ENCODE peak calls at places on chromosome 6, in seven cellular contexts. J, X, N, Z, G, V and K are unnamed samples.
A peak's percentile ranks its signal among the peaks of the same experiment; 100 is the strongest.

GRCh38 chr6:42702200-42702599 is 20.2 kb downstream of the PRPH2 start:
- DNase-seq in V (peak; percentile 87), Z (no peak), J (no peak), X (peak; percentile 90), G (peak; percentile 78), N (no peak), K (peak; percentile 46)

GRCh38 chr6:21360353-21360752 is 233.2 kb upstream of the SOX4 start:
- DNase-seq in N (no peak), J (peak; percentile 65), G (peak; percentile 76), Z (no peak), V (no peak), X (no peak), K (peak; percentile 92)

GRCh38 chr6:20534906-20535305 is 649 bp downstream of the CDKAL1 start:
- DNase-seq in Z (no peak), N (no peak), V (no peak), X (no peak), J (no peak), G (no peak), K (no peak)

GRCh38 chr6:1739680-1740079 is 130.0 kb downstream of the FOXC1 start:
- DNase-seq in V (no peak), G (no peak), Z (no peak), N (no peak), X (no peak), J (no peak), K (no peak)

GRCh38 chr6:25484900-25485299 is 167.1 kb upstream of the SCGN start:
- DNase-seq in N (no peak), G (no peak), V (no peak), X (no peak), Z (no peak), J (no peak), K (no peak)

GRCh38 chr6:33061987-33062386 is 11.5 kb downstream of the HLA-DPA1 start:
- DNase-seq in V (peak; percentile 21), N (no peak), G (no peak), J (no peak), X (peak; percentile 25), Z (no peak), K (no peak)

GRCh38 chr6:163897669-163898068 is 483.2 kb downstream of the QKI start:
- DNase-seq in N (no peak), G (no peak), Z (no peak), J (no peak), X (no peak), V (no peak), K (peak; percentile 17)

GRCh38 chr6:115667478-115667996 is 393.2 kb downstream of the FRK start:
- DNase-seq in N (no peak), V (no peak), X (no peak), G (no peak), J (no peak), Z (no peak), K (no peak)

GRCh38 chr6:170186909-170187668 is 103.8 kb downstream of the DLL1 start:
- DNase-seq in Z (no peak), V (no peak), X (no peak), N (no peak), J (no peak), G (no peak), K (no peak)

GRCh38 chr6:82862543-82862942 is 203.1 kb downstream of the UBE3D start:
- DNase-seq in V (peak; percentile 22), J (no peak), X (peak; percentile 37), Z (no peak), G (peak; percentile 36), N (no peak), K (no peak)

GRCh38 chr6:17038316-17038715 is 63.5 kb upstream of the STMND1 start:
- DNase-seq in J (no peak), N (no peak), G (no peak), Z (no peak), V (peak; percentile 44), X (peak; percentile 79), K (no peak)
- H3K18ac ChIP-seq in J (no peak overlapping the region), N (no peak overlapping the region), G (no peak overlapping the region), Z (no peak overlapping the region), V (no peak overlapping the region), X (no peak overlapping the region), K (no peak overlapping the region)

DNA sequence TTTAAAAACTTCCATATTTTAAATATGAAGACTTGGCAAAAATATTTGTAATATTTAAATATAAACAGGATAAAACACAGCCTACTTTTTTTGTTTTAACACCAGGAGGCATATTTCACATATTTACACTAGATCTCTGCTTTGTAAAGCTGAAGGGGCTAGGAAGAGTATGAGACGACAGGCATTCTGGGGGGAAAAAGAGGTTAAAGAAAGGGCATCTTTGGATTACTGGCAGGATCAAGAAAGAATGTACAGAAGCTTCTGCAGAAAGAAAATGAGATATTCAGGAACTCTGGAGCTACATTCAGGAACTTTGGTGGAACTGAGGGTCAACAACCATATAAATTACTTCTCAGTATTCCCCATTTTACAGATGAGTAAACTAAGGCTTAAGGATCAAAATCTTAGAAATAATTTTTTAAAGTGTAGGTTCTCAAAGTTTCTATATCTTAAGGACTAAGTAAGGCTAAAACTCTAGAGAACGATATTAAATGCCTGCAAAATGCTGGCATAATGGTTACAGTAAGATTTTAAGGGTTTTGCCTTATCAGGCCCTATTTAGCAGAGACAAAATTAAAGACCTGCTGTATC is 156.6 kb downstream of the CDK19 start:
- DNase-seq in N (no peak), Z (no peak), V (no peak), G (no peak), X (no peak), J (no peak), K (no peak)
- H4K8ac ChIP-seq in N (no peak overlapping the region), Z (no peak overlapping the region), V (no peak overlapping the region), G (no peak overlapping the region), X (no peak overlapping the region), J (no peak overlapping the region), K (no peak overlapping the region)

DNA sequence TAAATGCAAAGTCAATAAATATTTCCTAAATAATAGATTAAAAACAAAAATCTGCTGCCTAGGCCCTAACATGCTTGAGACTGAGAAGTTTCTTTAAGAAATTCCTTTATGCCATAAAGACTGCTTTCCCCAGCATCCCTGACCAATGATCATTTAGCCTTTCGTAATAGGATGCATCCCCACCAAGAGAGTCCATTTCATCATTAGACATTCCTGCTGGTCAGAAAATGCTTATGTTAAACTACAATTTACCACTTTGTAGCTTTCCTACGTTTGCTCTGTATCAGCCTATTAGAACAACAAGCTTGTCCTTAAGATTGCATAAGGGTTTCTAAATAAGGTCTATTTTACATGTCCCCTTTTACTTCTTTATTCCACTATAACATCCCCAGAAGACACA is 59.8 kb upstream of the HSF2 start:
- DNase-seq in V (no peak), Z (no peak), N (no peak), G (no peak), J (no peak), X (no peak), K (no peak)
- H3K18ac ChIP-seq in V (no peak overlapping the region), Z (no peak overlapping the region), N (no peak overlapping the region), G (no peak overlapping the region), J (no peak overlapping the region), X (no peak overlapping the region), K (no peak overlapping the region)

DNA sequence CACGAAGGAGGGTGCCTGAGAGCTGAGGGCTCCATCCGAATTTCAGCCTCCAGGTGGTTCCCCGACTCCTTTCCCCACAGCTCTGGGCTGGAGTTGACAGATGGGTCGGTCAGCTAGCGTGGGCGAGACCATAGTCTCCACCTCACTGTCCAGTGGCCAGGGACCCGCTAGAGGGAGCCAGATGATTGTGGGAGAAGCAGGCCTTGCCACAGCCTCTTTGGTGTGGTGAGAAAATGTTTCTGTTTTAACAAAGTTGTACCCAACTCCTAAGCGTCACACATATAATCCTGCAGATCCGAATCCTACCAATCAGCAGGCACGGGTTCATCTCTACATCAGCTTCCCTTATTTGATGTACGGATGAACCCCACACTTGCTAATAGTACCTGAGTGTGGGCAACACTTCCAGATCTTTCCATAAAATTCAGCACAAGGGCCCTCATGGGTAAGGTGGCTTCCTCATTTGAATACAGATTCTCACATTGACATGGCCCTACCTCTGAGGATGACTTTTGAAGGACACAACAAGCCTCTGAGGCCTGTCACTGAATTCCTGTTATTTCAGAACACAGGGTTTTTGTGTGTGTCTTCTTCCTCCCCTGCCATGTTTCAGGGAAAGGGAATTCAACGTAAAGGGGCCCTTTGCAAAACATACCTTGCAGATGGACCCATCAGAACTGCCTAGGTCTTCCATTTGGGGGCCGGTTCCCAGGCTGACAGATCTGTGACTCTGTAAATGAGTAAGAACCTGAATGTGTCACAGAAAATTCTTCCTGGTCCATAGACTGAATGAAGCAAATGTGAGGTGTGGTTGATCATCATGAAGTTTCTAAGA is 103.2 kb upstream of the DUSP22 start:
- DNase-seq in Z (peak; percentile 75), X (peak; percentile 79), J (peak; percentile 93), N (peak; percentile 78), V (peak; percentile 83), G (peak; percentile 94), K (peak; percentile 62)
- H4K8ac ChIP-seq in Z (no peak overlapping the region), X (no peak overlapping the region), J (no peak overlapping the region), N (no peak overlapping the region), V (no peak overlapping the region), G (no peak overlapping the region), K (no peak overlapping the region)

GRCh38 chr6:157398151-157398550 is 17.2 kb downstream of the ZDHHC14 start:
- DNase-seq in V (no peak), J (no peak), G (no peak), X (no peak), N (no peak), Z (no peak), K (no peak)
- H3K18ac ChIP-seq in V (no peak overlapping the region), J (no peak overlapping the region), G (no peak overlapping the region), X (no peak overlapping the region), N (no peak overlapping the region), Z (peak overlapping the region; percentile 62), K (no peak overlapping the region)

DNA sequence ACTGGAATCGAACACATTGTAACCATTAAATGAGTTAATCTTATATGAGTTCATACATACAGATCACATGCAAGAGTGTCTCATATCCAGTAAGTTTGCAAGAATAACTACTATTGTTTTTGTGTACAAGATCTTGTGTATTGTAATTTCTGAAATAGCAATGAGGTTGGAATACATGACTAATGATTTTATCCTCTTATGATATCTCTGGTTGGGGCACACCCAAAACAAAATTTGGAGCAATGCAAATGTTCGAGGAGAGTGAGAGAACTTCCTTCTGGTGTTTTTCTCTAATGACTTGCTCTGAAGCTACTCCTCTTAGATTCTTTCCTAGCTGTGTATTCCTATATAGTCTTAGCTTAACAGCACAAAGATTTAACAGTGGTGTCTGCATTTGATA is 252.5 kb downstream of the LAMA2 start:
- DNase-seq in X (no peak), J (no peak), G (no peak), V (no peak), Z (no peak), N (no peak), K (no peak)
- H4K8ac ChIP-seq in X (no peak overlapping the region), J (no peak overlapping the region), G (no peak overlapping the region), V (no peak overlapping the region), Z (no peak overlapping the region), N (no peak overlapping the region), K (no peak overlapping the region)